ENCODE peak calls at places on chromosomes 2 and 18, in seven cellular contexts. E, H, T, C, A, D and M are unnamed samples.

GRCh38 chr2:199861116-199861774 is 10.3 kb upstream of the FTCDNL1 start:
- DNase-seq in E (peak; percentile 10), H (no peak), T (peak; percentile 24), C (no peak), A (peak; percentile 41), D (peak; percentile 51), M (peak; percentile 57)

GRCh38 chr2:47904903-47905453 is 1.3 kb downstream of the FBXO11 start:
- DNase-seq in E (peak; percentile 8), H (peak; percentile 21), T (no peak), C (peak; percentile 36), A (no peak), D (no peak), M (peak; percentile 21)

GRCh38 chr18:63879684-63880083 is 7.8 kb upstream of the SERPINB2 start:
- DNase-seq in E (no peak), H (no peak), T (no peak), C (no peak), A (no peak), D (peak; percentile 47), M (peak; percentile 11)

GRCh38 chr2:159185401-159186130 is 100.9 kb downstream of the WDSUB1 start:
- DNase-seq in E (peak; percentile 49), H (no peak), T (peak; percentile 51), C (no peak), A (peak; percentile 52), D (peak; percentile 37), M (peak; percentile 54)

GRCh38 chr18:49632588-49632987 is 70.7 kb downstream of the LIPG start:
- DNase-seq in E (no peak), H (no peak), T (no peak), C (no peak), A (no peak), D (no peak), M (peak; percentile 15)

GRCh38 chr2:200705305-200705985 is 106.3 kb upstream of the BZW1 start:
- DNase-seq in E (peak; percentile 24), H (no peak), T (peak; percentile 28), C (no peak), A (no peak), D (peak; percentile 52), M (peak; percentile 43)

GRCh38 chr2:210337159-210337558 is 22.2 kb upstream of the MYL1 start:
- DNase-seq in E (no peak), H (no peak), T (no peak), C (no peak), A (no peak), D (no peak), M (no peak)

GRCh38 chr2:103773884-103774283 is 1012.1 kb downstream of the TMEM182 start:
- DNase-seq in E (no peak), H (no peak), T (no peak), C (no peak), A (no peak), D (no peak), M (no peak)

GRCh38 chr2:149739880-149740265 is 152.3 kb upstream of the MMADHC start:
- DNase-seq in E (no peak), H (no peak), T (no peak), C (no peak), A (no peak), D (no peak), M (no peak)

GRCh38 chr18:48550101-48550729 is 11.4 kb downstream of the CTIF start:
- DNase-seq in E (no peak), H (no peak), T (no peak), C (no peak), A (no peak), D (no peak), M (no peak)

GRCh38 chr2:20641123-20641985 is 9.5 kb downstream of the HS1BP3 start:
- DNase-seq in E (no peak), H (no peak), T (no peak), C (no peak), A (peak; percentile 64), D (peak; percentile 65), M (peak; percentile 30)

GRCh38 chr2:223501604-223502003 is 100.6 kb downstream of the SCG2 start:
- DNase-seq in E (no peak), H (no peak), T (no peak), C (no peak), A (no peak), D (peak; percentile 18), M (no peak)

GRCh38 chr2:134080759-134081158 is 173.1 kb upstream of the MGAT5 start:
- DNase-seq in E (no peak), H (no peak), T (no peak), C (no peak), A (no peak), D (no peak), M (no peak)